ENCODE peak calls at places on chromosomes 4 and X, in four cellular contexts. N, F, I and D are unnamed samples.

GRCh38 chr4:70855464-70855863 is 15.8 kb upstream of the GRSF1 start:
- DNase-seq in I (no peak), F (no peak), N (peak), D (no peak)

GRCh38 chr4:40309250-40309774 is 25.8 kb upstream of the CHRNA9 start:
- DNase-seq in F (peak), N (peak), I (peak), D (peak)

GRCh38 chr4:169059294-169060201 is 49.5 kb upstream of the CBR4 start:
- DNase-seq in F (no peak), N (no peak), I (no peak), D (no peak)

GRCh38 chr4:105281016-105281415 is 134.3 kb downstream of the TET2 start:
- DNase-seq in F (no peak), I (no peak), N (no peak), D (no peak)

GRCh38 chrX:65647801-65648200 is 19.7 kb upstream of the MSN start:
- DNase-seq in N (no peak), F (no peak), I (no peak), D (no peak)

GRCh38 chrX:115459883-115460564 is 101.0 kb upstream of the PLS3 start:
- DNase-seq in I (no peak), N (no peak), F (no peak), D (no peak)

GRCh38 chr4:20283039-20283438 is 31.3 kb downstream of the SLIT2 start:
- DNase-seq in I (no peak), F (no peak), N (no peak), D (no peak)

GRCh38 chrX:53882331-53882730 is 161.9 kb downstream of the PHF8 start:
- DNase-seq in N (no peak), F (peak), I (peak), D (no peak)

GRCh38 chr4:76012388-76012801 is 5.1 kb upstream of the CXCL9 start:
- DNase-seq in I (no peak), N (no peak), F (no peak), D (no peak)

GRCh38 chrX:154714925-154715324 is 36.0 kb downstream of the GAB3 start:
- DNase-seq in I (peak), N (peak), F (peak), D (peak)

GRCh38 chr4:2288051-2288541 is 26.2 kb upstream of the MXD4 start:
- DNase-seq in I (no peak), F (no peak), N (no peak), D (no peak)
- TF ChIP-seq MYC in I (no peak), F (no peak), N (no peak), D (no peak)

DNA sequence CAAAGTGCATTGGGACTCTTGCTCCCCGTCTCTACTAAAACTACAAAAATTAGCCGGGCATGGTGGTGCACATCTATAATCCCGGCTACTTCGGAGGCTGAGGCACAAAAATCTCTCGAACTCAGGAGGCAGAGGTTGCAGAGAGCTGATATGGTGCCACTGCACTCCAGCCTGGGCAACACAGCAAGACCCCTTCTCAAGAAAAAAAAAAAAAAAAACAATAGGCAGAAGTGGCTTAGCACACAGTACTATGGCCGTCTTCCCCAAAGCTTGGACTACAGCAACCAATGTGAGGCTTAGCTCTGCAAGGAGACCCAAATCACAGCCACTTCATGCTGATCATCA is 162.8 kb upstream of the PRDX4 start:
- DNase-seq in N (no peak), F (no peak), I (no peak), D (no peak)
- TF ChIP-seq CTCF in N (no peak), F (no peak), I (no peak), D (no peak)

GRCh38 chr4:170111100-170111499 is 21.3 kb upstream of the AADAT start:
- DNase-seq in I (no peak), F (no peak), N (no peak), D (no peak)
- H3K4me3 ChIP-seq in I (no peak), F (no peak), N (no peak), D (no peak)

GRCh38 chr4:83440899-83441298 is 14.7 kb downstream of the HELQ start:
- DNase-seq in I (no peak), F (no peak), N (no peak), D (no peak)
- TF ChIP-seq MYC in I (no peak), F (no peak), N (no peak), D (no peak)